ENCODE peak calls at places on chromosome 9, in eight cellular contexts. M is activated T-helper 1 cell treated with anti-CD3 and anti-CD28 coated beads, Interleukin-12 subunit alpha, Interleukin-12 subunit beta, Interleukin-2, Interleukin-4 antibody, amounts not matched to agents 30 ng/mL and 10 ng/mL and 1 ng/mL, durations not matched to agents 14 hours and 24 hours and 36 hours; B is activated T-cell treated with anti-CD3 and anti-CD28 coated beads, Interleukin-2, amount 50 U/mL, for 48 hours; S is CD8-positive, alpha-beta memory T cell; C is effector CD4-positive, alpha-beta T cell; A is kidney; R is stimulated activated CD4-positive, alpha-beta T cell treated with anti-CD3 and anti-CD28 coated beads, Interleukin-15, amount 100 ng/mL, for 48 hours; O is left ventricle myocardium inferior. J is an unnamed sample.

GRCh38 chr9:90499741-90500140 is 142.9 kb downstream of the DIRAS2 start:
- DNase-seq in M (no peak), B (no peak), S (no peak), C (no peak), A (no peak), R (no peak), O (no peak), J (no peak)

GRCh38 chr9:127779136-127779981 is 893 bp upstream of the SH2D3C start:
- DNase-seq in M (peak), B (peak), S (peak), C (peak), A (no peak), R (peak), O (no peak), J (peak)

GRCh38 chr9:131125038-131125287 is 423 bp upstream of the NUP214 start:
- DNase-seq in M (no peak), B (no peak), S (no peak), C (no peak), A (no peak), R (no peak), O (no peak), J (no peak)

GRCh38 chr9:101409079-101409477 is 10.4 kb downstream of the ZNF189 start:
- DNase-seq in M (no peak), B (no peak), S (no peak), C (no peak), A (no peak), R (no peak), O (no peak), J (no peak)

GRCh38 chr9:2740616-2741015 is 23.3 kb downstream of the KCNV2 start:
- DNase-seq in M (no peak), B (no peak), S (no peak), C (no peak), A (no peak), R (no peak), O (no peak), J (no peak)

GRCh38 chr9:9751996-9752395 is 860.8 kb downstream of the PTPRD start:
- DNase-seq in M (no peak), B (no peak), S (no peak), C (no peak), A (no peak), R (no peak), O (no peak), J (no peak)

GRCh38 chr9:15239816-15240215 is 67.2 kb downstream of the TTC39B start:
- DNase-seq in M (no peak), B (no peak), S (no peak), C (no peak), A (no peak), R (no peak), O (no peak), J (no peak)

GRCh38 chr9:135069556-135070197 is 17.8 kb upstream of the OLFM1 start:
- DNase-seq in M (no peak), B (no peak), S (peak), C (no peak), A (peak), R (no peak), O (no peak), J (no peak)

GRCh38 chr9:2234371-2234893 is 219.3 kb downstream of the SMARCA2 start:
- DNase-seq in M (no peak), B (no peak), S (no peak), C (no peak), A (no peak), R (no peak), O (no peak), J (no peak)

GRCh38 chr9:100108572-100108971 is 9.5 kb downstream of the INVS start:
- DNase-seq in M (no peak), B (no peak), S (no peak), C (no peak), A (no peak), R (no peak), O (no peak), J (no peak)

GRCh38 chr9:118583414-118583813 is 785.8 kb downstream of the BRINP1 start:
- DNase-seq in M (no peak), B (no peak), S (no peak), C (no peak), A (no peak), R (no peak), O (no peak), J (no peak)

GRCh38 chr9:15218994-15219393 is 88.0 kb downstream of the TTC39B start:
- DNase-seq in M (no peak), B (no peak), S (no peak), C (no peak), A (no peak), R (no peak), O (no peak), J (no peak)

GRCh38 chr9:106783121-106783520 is 79.8 kb upstream of the ZNF462 start:
- DNase-seq in M (no peak), B (no peak), S (no peak), C (no peak), A (no peak), R (no peak), O (no peak), J (no peak)

GRCh38 chr9:126777733-126778132 is 27.1 kb upstream of the ZBTB43 start:
- DNase-seq in M (no peak), B (no peak), S (no peak), C (no peak), A (no peak), R (no peak), O (no peak), J (no peak)

GRCh38 chr9:81556923-81557322 is 132.4 kb downstream of the TLE1 start:
- DNase-seq in M (no peak), B (no peak), S (no peak), C (no peak), A (no peak), R (no peak), O (no peak), J (no peak)

GRCh38 chr9:16267336-16268036 is 603.0 kb downstream of the BNC2 start:
- DNase-seq in M (no peak), B (no peak), S (no peak), C (no peak), A (no peak), R (no peak), O (no peak), J (no peak)

GRCh38 chr9:110626109-110626829 is 42.3 kb upstream of the MUSK start:
- DNase-seq in M (no peak), B (peak), S (no peak), C (no peak), A (no peak), R (peak), O (no peak), J (no peak)

GRCh38 chr9:129108805-129109370 is 1.7 kb downstream of the CRAT start:
- DNase-seq in M (no peak), B (no peak), S (no peak), C (no peak), A (peak), R (no peak), O (no peak), J (no peak)

GRCh38 chr9:4137234-4137633 is 162.6 kb downstream of the GLIS3 start:
- DNase-seq in M (no peak), B (no peak), S (no peak), C (no peak), A (no peak), R (no peak), O (no peak), J (no peak)

GRCh38 chr9:93899609-93900435 is 55.3 kb downstream of the BARX1 start:
- DNase-seq in M (no peak), B (peak), S (peak), C (no peak), A (no peak), R (no peak), O (peak), J (no peak)

GRCh38 chr9:19894975-19895374 is 106.1 kb upstream of the SLC24A2 start:
- DNase-seq in M (no peak), B (no peak), S (no peak), C (no peak), A (no peak), R (no peak), O (no peak), J (no peak)

GRCh38 chr9:135075234-135076142 is 12.0 kb upstream of the OLFM1 start:
- DNase-seq in M (no peak), B (no peak), S (no peak), C (no peak), A (peak), R (no peak), O (peak), J (no peak)

GRCh38 chr9:12464910-12465512 is 228.2 kb upstream of the TYRP1 start:
- DNase-seq in M (no peak), B (no peak), S (no peak), C (no peak), A (no peak), R (no peak), O (no peak), J (no peak)

GRCh38 chr9:100505564-100506159 is 32.7 kb downstream of the TMEFF1 start:
- DNase-seq in M (peak), B (peak), S (peak), C (peak), A (no peak), R (peak), O (peak), J (peak)

GRCh38 chr9:3281399-3281798 is 244.4 kb downstream of the RFX3 start:
- DNase-seq in M (no peak), B (no peak), S (no peak), C (no peak), A (no peak), R (no peak), O (no peak), J (no peak)

GRCh38 chr9:124741681-124742080 is 29.4 kb downstream of the NR6A1 start:
- DNase-seq in M (no peak), B (no peak), S (no peak), C (no peak), A (no peak), R (no peak), O (no peak), J (no peak)

GRCh38 chr9:36941441-36941840 is 92.6 kb downstream of the PAX5 start:
- DNase-seq in M (no peak), B (no peak), S (no peak), C (no peak), A (no peak), R (no peak), O (no peak), J (no peak)

GRCh38 chr9:121545875-121546423 is 46.3 kb upstream of the GGTA1 start:
- DNase-seq in M (peak), B (peak), S (peak), C (peak), A (peak), R (peak), O (peak), J (no peak)